ENCODE peak calls at places on chromosomes 4 and X, in ten cellular contexts. S is pancreas, H is cardiac muscle cell, T is uterus, V is retinal pigment epithelial cell, P is IMR-90, B is Calu3, G is neural crest cell, X is fibroblast of the aortic adventitia, U is mucosa of descending colon. N is an unnamed sample.

GRCh38 chr4:87092389-87093141 is 127.9 kb downstream of the KLHL8 start:
- DNase-seq in X (peak), B (peak), P (peak), U (peak), H (peak), T (peak), G (no peak), S (peak), V (peak), N (no peak)

GRCh38 chrX:120332394-120332793 is 21.1 kb upstream of the TMEM255A start:
- DNase-seq in V (no peak), U (no peak), G (no peak), B (no peak), P (no peak), H (no peak), X (no peak), S (no peak), T (no peak), N (no peak)

GRCh38 chrX:26778320-26778888 is 562.4 kb downstream of the MAGEB5 start:
- DNase-seq in X (no peak), U (no peak), P (no peak), T (no peak), V (no peak), G (no peak), B (no peak), H (no peak), S (no peak), N (peak)

GRCh38 chr4:13484749-13485345 is 707 bp upstream of the RAB28 start:
- DNase-seq in B (no peak), S (no peak), X (peak), H (no peak), T (no peak), G (no peak), U (no peak), P (peak), V (peak), N (no peak)

GRCh38 chr4:3426465-3427133 is 15.2 kb upstream of the HGFAC start:
- DNase-seq in G (no peak), S (no peak), P (no peak), V (no peak), X (no peak), U (no peak), T (no peak), B (no peak), H (no peak), N (no peak)

GRCh38 chr4:32032136-32032672 is 1312.0 kb downstream of the PCDH7 start:
- DNase-seq in P (no peak), B (no peak), H (no peak), T (no peak), X (no peak), U (no peak), S (no peak), V (no peak), G (no peak), N (no peak)

GRCh38 chrX:37986893-37987292 is 19.5 kb upstream of the SYTL5 start:
- DNase-seq in B (no peak), V (peak), X (peak), U (no peak), H (no peak), P (peak), T (no peak), S (no peak), G (no peak), N (no peak)

GRCh38 chrX:139559383-139560042 is 29.0 kb downstream of the F9 start:
- DNase-seq in P (peak), U (no peak), H (peak), S (peak), X (peak), G (peak), T (peak), B (peak), V (peak), N (peak)

GRCh38 chrX:1659664-1660461 is 45.0 kb downstream of the ASMT start:
- DNase-seq in U (peak), X (no peak), S (no peak), T (no peak), H (no peak), P (no peak), V (no peak), G (no peak), B (no peak), N (no peak)

GRCh38 chrX:150837845-150838244 is 60.6 kb downstream of the CD99L2 start:
- DNase-seq in B (no peak), H (no peak), X (no peak), P (no peak), U (no peak), T (no peak), S (no peak), G (no peak), V (no peak), N (no peak)

GRCh38 chrX:38192007-38192625 is 28.6 kb downstream of the SRPX start:
- DNase-seq in S (no peak), U (no peak), G (no peak), T (no peak), H (peak), P (peak), V (no peak), X (no peak), B (peak), N (peak)

GRCh38 chr4:89368855-89369254 is 61.3 kb upstream of the GPRIN3 start:
- DNase-seq in S (no peak), G (no peak), U (no peak), V (no peak), H (no peak), B (no peak), X (no peak), P (no peak), T (no peak), N (no peak)

GRCh38 chr4:54663181-54663580 is 5.4 kb downstream of the KIT start:
- DNase-seq in H (no peak), U (no peak), X (no peak), P (no peak), S (no peak), V (no peak), G (no peak), T (no peak), B (no peak), N (no peak)

GRCh38 chr4:59307609-59308008 is 1892.5 kb upstream of the ADGRL3 start:
- DNase-seq in P (no peak), B (no peak), G (no peak), U (no peak), V (no peak), H (no peak), S (no peak), X (no peak), T (no peak), N (no peak)

GRCh38 chr4:179095585-179096228 is 1653.5 kb upstream of the AGA start:
- DNase-seq in S (no peak), B (peak), G (peak), P (peak), T (no peak), H (peak), V (no peak), U (no peak), X (no peak), N (peak)

GRCh38 chr4:122403860-122404259 is 25.0 kb downstream of the ADAD1 start:
- DNase-seq in G (no peak), U (no peak), P (no peak), V (no peak), H (no peak), T (no peak), B (no peak), S (no peak), X (no peak), N (no peak)

GRCh38 chrX:117510453-117510852 is 606.2 kb downstream of the KLHL13 start:
- DNase-seq in G (no peak), T (no peak), B (no peak), H (peak), P (no peak), U (no peak), S (no peak), V (no peak), X (no peak), N (no peak)

GRCh38 chr4:123554819-123555499 is 158.4 kb downstream of the SPRY1 start:
- DNase-seq in G (no peak), T (no peak), B (no peak), X (peak), P (no peak), U (no peak), S (no peak), H (no peak), V (peak), N (no peak)

GRCh38 chr4:177441061-177441802 is 1.0 kb downstream of the AGA start:
- DNase-seq in B (peak), S (no peak), U (no peak), P (peak), V (no peak), T (no peak), H (no peak), X (peak), G (no peak), N (peak)

GRCh38 chrX:132411310-132411977 is 77.4 kb downstream of the MBNL3 start:
- DNase-seq in P (no peak), V (no peak), G (no peak), U (no peak), H (no peak), X (no peak), B (no peak), S (no peak), T (no peak), N (no peak)

GRCh38 chrX:21975827-21976226 is 35.3 kb downstream of the SMS start:
- DNase-seq in T (no peak), U (no peak), X (peak), B (no peak), P (peak), V (no peak), H (no peak), G (no peak), S (no peak), N (no peak)

GRCh38 chrX:49627030-49627777 is 28.4 kb downstream of the GAGE1 start:
- DNase-seq in V (no peak), U (no peak), G (no peak), B (no peak), X (no peak), P (no peak), T (no peak), H (no peak), S (no peak), N (peak)

GRCh38 chr4:72366601-72367000 is 202.4 kb downstream of the ADAMTS3 start:
- DNase-seq in T (no peak), H (no peak), U (no peak), S (no peak), X (no peak), V (no peak), P (no peak), G (no peak), B (no peak), N (no peak)

GRCh38 chr4:37442062-37442323 is 197.4 kb downstream of the NWD2 start:
- DNase-seq in G (no peak), B (no peak), T (no peak), U (no peak), X (no peak), S (no peak), P (no peak), H (no peak), V (no peak), N (no peak)

GRCh38 chr4:1211951-1212545 is 36.9 kb downstream of the CTBP1 start:
- DNase-seq in H (no peak), G (no peak), U (peak), X (no peak), V (no peak), S (peak), B (no peak), P (no peak), T (no peak), N (no peak)

GRCh38 chr4:102319594-102319993 is 25.7 kb downstream of the SLC39A8 start:
- DNase-seq in U (no peak), P (no peak), T (no peak), X (no peak), H (no peak), B (no peak), G (no peak), V (no peak), S (no peak), N (no peak)

GRCh38 chr4:2418652-2419571 is at the start of gene CFAP99:
- DNase-seq in H (peak), U (peak), V (peak), T (peak), G (peak), S (peak), X (peak), B (peak), P (peak), N (peak)
- TF ChIP-seq CTCF in H (no peak), U (no peak), V (peak), T (peak), G (peak), S (no peak), X (no peak), B (no peak), P (peak), N (no peak)

GRCh38 chr4:81896936-81897335 is 425.2 kb upstream of the RASGEF1B start:
- DNase-seq in B (no peak), V (no peak), P (no peak), X (no peak), U (no peak), T (no peak), H (no peak), S (no peak), G (no peak), N (no peak)

DNA sequence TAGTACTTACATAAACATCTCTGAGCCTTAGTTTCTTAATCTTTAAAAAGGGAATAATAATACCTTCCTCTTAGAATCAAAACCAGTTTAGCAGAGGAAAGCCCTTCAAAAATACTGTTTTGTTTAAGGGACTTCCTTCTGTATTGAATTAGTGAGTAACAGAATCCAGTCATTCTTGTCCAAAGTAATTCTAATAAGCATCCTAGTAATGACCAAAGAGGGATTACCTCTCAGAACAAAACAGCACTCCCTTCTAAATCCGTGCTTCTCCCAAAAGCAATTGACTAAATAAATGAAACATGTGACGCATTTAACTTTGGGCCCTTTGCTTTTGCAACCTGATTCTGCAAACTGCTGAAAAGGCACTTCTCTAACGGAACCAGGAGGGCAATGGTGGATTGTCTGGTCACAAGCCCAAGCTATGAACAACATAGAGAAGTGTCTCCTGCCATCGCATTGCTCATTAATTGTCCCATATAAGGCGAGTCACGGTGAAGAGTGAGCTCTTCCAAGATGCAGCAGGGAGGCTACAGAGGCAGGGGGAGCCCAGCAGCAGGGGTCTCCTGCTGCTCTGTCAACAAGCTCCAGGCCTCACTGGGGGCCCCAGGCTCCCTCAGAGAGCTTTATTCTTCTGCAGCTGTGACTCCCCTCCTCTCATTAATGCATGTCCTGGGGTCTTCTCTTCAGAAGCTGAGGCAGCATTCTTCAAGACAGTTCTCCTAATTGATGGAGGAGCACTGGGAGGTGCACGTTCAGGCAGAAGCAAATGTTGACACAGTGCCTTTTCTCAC is 419.5 kb upstream of the RASGEF1B start:
- DNase-seq in S (no peak), T (no peak), G (no peak), H (no peak), U (no peak), P (no peak), B (no peak), X (no peak), V (no peak), N (no peak)
- TF ChIP-seq CTCF in S (no peak), T (no peak), G (no peak), H (no peak), U (no peak), P (no peak), B (no peak), X (no peak), V (no peak), N (no peak)

DNA sequence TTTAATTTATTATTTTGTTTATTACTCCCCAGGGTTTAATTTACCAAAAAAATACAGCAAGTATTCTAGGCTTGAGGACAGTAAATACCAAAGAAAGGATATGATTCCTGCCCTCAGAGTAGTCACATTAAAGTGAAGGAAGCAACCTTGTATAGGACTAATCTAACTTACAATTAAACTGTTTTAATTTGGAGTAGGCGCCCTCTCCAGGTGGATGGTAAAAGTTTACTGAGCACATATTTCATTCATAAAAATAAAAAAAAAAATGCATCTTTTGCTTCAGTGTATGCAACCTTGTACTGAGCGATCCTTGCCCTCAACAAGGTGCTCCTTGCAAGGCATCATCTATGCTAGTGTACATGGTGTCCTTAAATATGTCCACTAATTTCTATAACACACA is 72.0 kb upstream of the MAGEB16 start:
- DNase-seq in S (no peak), G (no peak), T (no peak), U (no peak), P (peak), B (peak), X (no peak), H (peak), V (no peak), N (no peak)
- TF ChIP-seq CTCF in S (no peak), G (peak), T (no peak), U (no peak), P (peak), B (peak), X (no peak), H (peak), V (peak), N (no peak)

DNA sequence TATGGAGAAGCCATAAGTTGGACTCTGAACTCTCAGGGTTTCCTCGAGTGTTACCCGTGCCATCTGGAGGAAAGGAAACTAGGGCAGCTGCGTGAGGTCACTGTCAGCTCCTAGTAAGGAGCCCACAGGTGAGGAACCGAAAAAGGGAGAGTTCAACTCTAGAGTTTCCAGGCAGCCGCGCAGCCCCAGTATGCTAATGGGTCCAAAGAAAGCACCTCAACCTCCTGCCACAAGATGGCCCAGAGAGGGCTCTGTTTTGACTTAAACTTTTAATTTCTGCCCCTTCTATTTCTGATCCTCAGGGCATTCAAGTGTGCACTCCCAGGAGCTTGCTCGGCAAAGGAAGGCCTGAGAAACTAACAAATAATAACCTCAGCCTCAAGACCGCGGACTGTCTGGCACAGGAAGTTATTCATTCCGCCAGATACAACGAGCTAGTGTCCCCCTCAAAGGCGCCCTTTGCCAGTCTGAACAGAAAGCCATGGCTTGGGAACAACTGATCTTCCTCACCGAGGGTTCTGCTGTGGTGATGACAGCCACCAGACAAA is 13.9 kb downstream of the SCARB2 start:
- DNase-seq in S (peak), X (no peak), B (no peak), T (no peak), G (no peak), H (no peak), V (no peak), P (peak), U (peak), N (peak)
- TF ChIP-seq CTCF in S (no peak), X (no peak), B (no peak), T (no peak), G (no peak), H (no peak), V (no peak), P (no peak), U (no peak), N (no peak)

GRCh38 chr4:15958562-15958961 is 4.4 kb downstream of the FGFBP2 start:
- DNase-seq in B (no peak), U (no peak), G (no peak), S (no peak), X (no peak), V (no peak), P (no peak), H (no peak), T (no peak), N (peak)

GRCh38 chr4:15956179-15956850 is 6.7 kb downstream of the FGFBP2 start:
- DNase-seq in X (peak), U (peak), T (peak), B (peak), P (peak), H (peak), G (peak), S (peak), V (peak), N (peak)

GRCh38 chr4:15953625-15954024 is 9.3 kb downstream of the FGFBP2 start:
- DNase-seq in S (no peak), X (no peak), P (no peak), G (no peak), H (no peak), U (no peak), V (no peak), B (no peak), T (no peak), N (no peak)

GRCh38 chr4:15951781-15952180 is 11.2 kb downstream of the FGFBP2 start:
- DNase-seq in P (no peak), G (no peak), S (no peak), X (no peak), T (no peak), U (no peak), H (no peak), V (no peak), B (no peak), N (no peak)

DNA sequence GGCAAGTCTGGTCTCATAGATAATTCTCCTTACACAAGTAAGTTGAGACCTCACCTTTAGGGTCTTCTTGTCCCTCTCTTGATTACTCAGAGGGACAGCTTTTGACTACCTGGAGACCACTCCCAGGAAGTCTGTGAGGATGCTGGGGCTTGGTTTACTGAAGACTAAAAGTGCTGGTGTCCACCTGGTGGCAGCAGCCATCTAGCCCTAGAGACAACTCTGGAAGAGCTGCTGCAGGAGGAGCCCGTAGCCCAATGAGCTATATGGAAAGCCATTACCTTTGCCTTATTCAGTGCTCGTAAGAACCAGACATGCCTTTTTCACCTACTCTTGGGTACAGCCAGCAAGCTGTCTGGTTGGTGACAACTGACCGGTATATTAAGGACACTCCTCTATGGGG is 7.3 kb downstream of the FGFBP2 start:
- DNase-seq in G (no peak), H (no peak), X (peak), T (no peak), B (peak), U (no peak), S (no peak), P (peak), V (no peak), N (no peak)
- TF ChIP-seq CTCF in G (no peak), H (no peak), X (peak), T (no peak), B (no peak), U (no peak), S (no peak), P (peak), V (peak), N (no peak)

GRCh38 chr4:73448448-73449203 is 12.6 kb downstream of the AFP start:
- DNase-seq in P (no peak), X (no peak), G (no peak), V (no peak), H (no peak), U (no peak), T (no peak), B (no peak), S (no peak), N (no peak)

GRCh38 chr4:73443224-73443623 is 7.2 kb downstream of the AFP start:
- DNase-seq in T (no peak), G (no peak), X (no peak), V (no peak), S (no peak), H (no peak), U (no peak), B (no peak), P (no peak), N (no peak)

GRCh38 chr4:73447701-73448100 is 11.7 kb downstream of the AFP start:
- DNase-seq in H (no peak), V (no peak), U (no peak), T (no peak), P (peak), G (no peak), X (peak), B (no peak), S (no peak), N (no peak)

GRCh38 chr4:73445383-73446335 is 9.6 kb downstream of the AFP start:
- DNase-seq in U (no peak), G (no peak), S (no peak), H (peak), V (no peak), X (no peak), P (no peak), B (no peak), T (no peak), N (no peak)

GRCh38 chr4:73446336-73446938 is 10.4 kb downstream of the AFP start:
- DNase-seq in H (peak), U (no peak), B (peak), X (peak), P (peak), T (no peak), G (no peak), S (peak), V (no peak), N (peak)
- TF ChIP-seq CTCF in H (peak), U (peak), B (peak), X (peak), P (peak), T (no peak), G (peak), S (peak), V (peak), N (peak)

GRCh38 chrX:110614596-110614995 is 181.0 kb downstream of the CHRDL1 start:
- DNase-seq in H (no peak), V (no peak), P (no peak), T (no peak), X (no peak), U (no peak), S (no peak), B (no peak), G (no peak), N (no peak)
- TF ChIP-seq CTCF in H (no peak), V (no peak), P (no peak), T (no peak), X (no peak), U (no peak), S (no peak), B (no peak), G (no peak), N (no peak)